ENCODE peak calls at places on chromosomes 6 and 20, in four cellular contexts. P is gastrocnemius medialis; Q is naive thymus-derived CD4-positive, alpha-beta T cell; X is heart right ventricle. Z is an unnamed sample. For H3K4me1, the result is how much of the 10 kb centered on the place peaks cover.

GRCh38 chr6:78243519-78243918 is 590.7 kb downstream of the MEI4 start:
- DNase-seq in P (no peak), Q (no peak), X (no peak), Z (no peak)

GRCh38 chr6:113258771-113259170 is 598.4 kb upstream of the MARCKS start:
- DNase-seq in P (no peak), Q (no peak), X (no peak), Z (no peak)

GRCh38 chr20:478949-479429 is 16.7 kb upstream of the TBC1D20 start:
- DNase-seq in P (no peak), Q (peak), X (peak), Z (no peak)

GRCh38 chr20:43776691-43777090 is 49.9 kb upstream of the GTSF1L start:
- DNase-seq in P (no peak), Q (no peak), X (no peak), Z (no peak)

GRCh38 chr6:29673161-29673560 is 7.8 kb downstream of the ZFP57 start:
- DNase-seq in P (no peak), Q (no peak), X (no peak), Z (no peak)

GRCh38 chr20:35478804-35479472 is 23.5 kb downstream of the CEP250 start:
- DNase-seq in P (no peak), Q (no peak), X (no peak), Z (no peak)

GRCh38 chr6:56752009-56752408 is 109.3 kb upstream of the DST start:
- DNase-seq in P (no peak), Q (no peak), X (no peak), Z (no peak)

GRCh38 chr6:67812693-67813092 is 822.4 kb upstream of the ADGRB3 start:
- DNase-seq in P (no peak), Q (no peak), X (no peak), Z (no peak)

GRCh38 chr20:46324960-46325703 is 16.8 kb upstream of the CDH22 start:
- DNase-seq in P (no peak), Q (no peak), X (no peak), Z (no peak)

GRCh38 chr20:35327074-35327976 is 35.1 kb upstream of the FAM83C start:
- DNase-seq in P (no peak), Q (no peak), X (no peak), Z (no peak)

GRCh38 chr6:83594936-83595335 is 82.6 kb downstream of the PRSS35 start:
- DNase-seq in P (no peak), Q (no peak), X (no peak), Z (no peak)

GRCh38 chr6:106334646-106335448 is 9.3 kb upstream of the ATG5 start:
- DNase-seq in P (no peak), Q (peak), X (peak), Z (peak)

GRCh38 chr6:135224037-135224647 is 43.0 kb downstream of the MYB start:
- DNase-seq in P (no peak), Q (peak), X (no peak), Z (no peak)

GRCh38 chr20:11569163-11569562 is 348.5 kb upstream of the BTBD3 start:
- DNase-seq in P (no peak), Q (no peak), X (no peak), Z (no peak)

GRCh38 chr20:33732166-33732970 is 572 bp downstream of the ZNF341 start:
- DNase-seq in P (peak), Q (no peak), X (peak), Z (peak)

GRCh38 chr6:129749749-129750120 is 39.8 kb upstream of the ARHGAP18 start:
- DNase-seq in P (no peak), Q (peak), X (no peak), Z (no peak)

GRCh38 chr6:5782783-5783567 is 223.8 kb downstream of the NRN1 start:
- DNase-seq in P (peak), Q (no peak), X (peak), Z (no peak)

GRCh38 chr20:32429343-32429742 is 71.2 kb downstream of the ASXL1 start:
- DNase-seq in P (no peak), Q (no peak), X (no peak), Z (no peak)

GRCh38 chr6:134707342-134707982 is 242.4 kb downstream of the ALDH8A1 start:
- DNase-seq in P (no peak), Q (no peak), X (no peak), Z (no peak)

GRCh38 chr6:30206799-30207618 is 6.2 kb downstream of the TRIM26 start:
- DNase-seq in P (no peak), Q (no peak), X (no peak), Z (no peak)

GRCh38 chr6:56706981-56707726 is 64.5 kb upstream of the DST start:
- DNase-seq in P (no peak), Q (no peak), X (no peak), Z (no peak)

GRCh38 chr20:21920231-21920630 is 214.8 kb downstream of the PAX1 start:
- DNase-seq in P (no peak), Q (no peak), X (no peak), Z (no peak)

GRCh38 chr6:122130026-122130348 is 269.5 kb upstream of the HSF2 start:
- DNase-seq in P (peak), Q (no peak), X (peak), Z (no peak)

GRCh38 chr20:4332466-4332865 is 317.1 kb upstream of the RNF24 start:
- DNase-seq in P (no peak), Q (no peak), X (no peak), Z (no peak)

GRCh38 chr6:5677219-5678000 is 329.3 kb downstream of the NRN1 start:
- DNase-seq in P (no peak), Q (no peak), X (no peak), Z (no peak)

GRCh38 chr20:5116875-5117274 is 2.9 kb downstream of the PCNA start:
- DNase-seq in P (no peak), Q (no peak), X (no peak), Z (no peak)

GRCh38 chr6:10033223-10033829 is 381.5 kb downstream of the TFAP2A start:
- DNase-seq in P (no peak), Q (no peak), X (no peak), Z (no peak)

GRCh38 chr20:21202284-21202683 is 76.4 kb downstream of the KIZ start:
- DNase-seq in P (no peak), Q (no peak), X (no peak), Z (no peak)

GRCh38 chr20:63966172-63966943 is 3.4 kb downstream of the ZNF512B start:
- DNase-seq in P (no peak), Q (no peak), X (no peak), Z (no peak)

GRCh38 chr6:104644848-104645247 is 214.9 kb downstream of the HACE1 start:
- DNase-seq in P (no peak), Q (no peak), X (no peak), Z (no peak)

GRCh38 chr20:41619360-41620115 is 1.4 kb upstream of the CHD6 start:
- DNase-seq in P (no peak), Q (no peak), X (no peak), Z (no peak)

GRCh38 chr6:11386726-11387125 is 150.8 kb upstream of the TMEM170B start:
- DNase-seq in P (no peak), Q (no peak), X (no peak), Z (no peak)

GRCh38 chr6:147281895-147282565 is 77.8 kb downstream of the STXBP5 start:
- DNase-seq in P (no peak), Q (no peak), X (no peak), Z (no peak)
- H3K4me1 ChIP-seq in P (under half), Q (under half), X (under half), Z (under half)

GRCh38 chr20:25310921-25311728 is 63.2 kb downstream of the PYGB start:
- DNase-seq in P (peak), Q (no peak), X (no peak), Z (no peak)
- H3K4me3 ChIP-seq in P (peak), Q (peak), X (peak), Z (peak)

GRCh38 chr6:22147469-22147815 is 149.4 kb downstream of the PRL start:
- DNase-seq in P (no peak), Q (no peak), X (no peak), Z (no peak)

GRCh38 chr6:22146581-22147468 is 150.0 kb downstream of the PRL start:
- DNase-seq in P (no peak), Q (peak), X (no peak), Z (no peak)

GRCh38 chr6:22147983-22148797 is 148.6 kb downstream of the PRL start:
- DNase-seq in P (no peak), Q (peak), X (peak), Z (no peak)

GRCh38 chr6:22145294-22145693 is 151.5 kb downstream of the PRL start:
- DNase-seq in P (no peak), Q (no peak), X (no peak), Z (no peak)

GRCh38 chr6:22145823-22146379 is 150.9 kb downstream of the PRL start:
- DNase-seq in P (no peak), Q (peak), X (peak), Z (no peak)
- H3K27ac ChIP-seq in P (no peak), Q (no peak), X (no peak), Z (no peak)

GRCh38 chr6:7880718-7881107 is 29.9 kb downstream of the TXNDC5 start:
- DNase-seq in P (no peak), Q (no peak), X (no peak), Z (no peak)

GRCh38 chr6:7879980-7880717 is 30.4 kb downstream of the TXNDC5 start:
- DNase-seq in P (no peak), Q (no peak), X (no peak), Z (no peak)

GRCh38 chr6:7878401-7878964 is 32.1 kb downstream of the TXNDC5 start:
- DNase-seq in P (no peak), Q (no peak), X (no peak), Z (no peak)

GRCh38 chr6:7879043-7879442 is 31.5 kb downstream of the TXNDC5 start:
- DNase-seq in P (no peak), Q (no peak), X (no peak), Z (no peak)

GRCh38 chr6:7879579-7879978 is 31.0 kb downstream of the TXNDC5 start:
- DNase-seq in P (no peak), Q (no peak), X (no peak), Z (no peak)
- H3K4me1 ChIP-seq in P (under half), Q (under half), X (under half), Z (under half)

GRCh38 chr20:51394706-51395105 is 147.8 kb downstream of the NFATC2 start:
- DNase-seq in P (no peak), Q (no peak), X (no peak), Z (no peak)
- H3K4me3 ChIP-seq in P (no peak), Q (no peak), X (no peak), Z (no peak)